ENCODE peak calls at places on chromosome 2, in seven cellular contexts. U, Z, O, T, I, X and M are unnamed samples.

GRCh38 chr2:72963423-72964145 is 46.3 kb downstream of the EMX1 start:
- DNase-seq in U (no peak), Z (peak), O (no peak), T (no peak), I (peak), X (no peak), M (peak)

GRCh38 chr2:222518570-222519381 is 94.4 kb downstream of the SGPP2 start:
- DNase-seq in U (peak), Z (peak), O (no peak), T (peak), I (peak), X (peak), M (peak)

GRCh38 chr2:199273043-199273647 is 184.6 kb downstream of the SATB2 start:
- DNase-seq in U (peak), Z (no peak), O (no peak), T (no peak), I (no peak), X (peak), M (no peak)

GRCh38 chr2:165647409-165647808 is 146.6 kb downstream of the GALNT3 start:
- DNase-seq in U (no peak), Z (no peak), O (no peak), T (no peak), I (no peak), X (no peak), M (no peak)

GRCh38 chr2:124810132-124810531 is 785.0 kb downstream of the CNTNAP5 start:
- DNase-seq in U (peak), Z (peak), O (no peak), T (no peak), I (peak), X (peak), M (no peak)

GRCh38 chr2:144703852-144704324 is 184.0 kb upstream of the ZEB2 start:
- DNase-seq in U (peak), Z (no peak), O (peak), T (peak), I (peak), X (peak), M (no peak)

GRCh38 chr2:109679627-109680026 is 65.5 kb downstream of the SOWAHC start:
- DNase-seq in U (no peak), Z (no peak), O (no peak), T (no peak), I (no peak), X (no peak), M (no peak)

GRCh38 chr2:39153312-39153711 is 32.5 kb upstream of the SOS1 start:
- DNase-seq in U (peak), Z (no peak), O (no peak), T (no peak), I (no peak), X (no peak), M (no peak)

GRCh38 chr2:234500394-234501006 is 3.6 kb upstream of the ARL4C start:
- DNase-seq in U (peak), Z (peak), O (peak), T (peak), I (peak), X (peak), M (peak)

GRCh38 chr2:105290981-105291660 is 38.4 kb downstream of the TGFBRAP1 start:
- DNase-seq in U (no peak), Z (no peak), O (no peak), T (no peak), I (no peak), X (no peak), M (no peak)

GRCh38 chr2:64165696-64166095 is 21.5 kb upstream of the PELI1 start:
- DNase-seq in U (peak), Z (no peak), O (no peak), T (no peak), I (no peak), X (no peak), M (no peak)

GRCh38 chr2:204517154-204517553 is 28.1 kb upstream of the PARD3B start:
- DNase-seq in U (no peak), Z (no peak), O (no peak), T (no peak), I (no peak), X (no peak), M (no peak)

GRCh38 chr2:235723371-235723770 is 229.5 kb downstream of the AGAP1 start:
- DNase-seq in U (no peak), Z (no peak), O (peak), T (no peak), I (no peak), X (no peak), M (no peak)

GRCh38 chr2:235726554-235726953 is 232.7 kb downstream of the AGAP1 start:
- DNase-seq in U (no peak), Z (no peak), O (peak), T (no peak), I (no peak), X (no peak), M (no peak)

GRCh38 chr2:235723811-235724465 is 230.1 kb downstream of the AGAP1 start:
- DNase-seq in U (no peak), Z (no peak), O (peak), T (no peak), I (no peak), X (no peak), M (no peak)

GRCh38 chr2:235727186-235727585 is 233.3 kb downstream of the AGAP1 start:
- DNase-seq in U (peak), Z (no peak), O (peak), T (no peak), I (no peak), X (no peak), M (no peak)

DNA sequence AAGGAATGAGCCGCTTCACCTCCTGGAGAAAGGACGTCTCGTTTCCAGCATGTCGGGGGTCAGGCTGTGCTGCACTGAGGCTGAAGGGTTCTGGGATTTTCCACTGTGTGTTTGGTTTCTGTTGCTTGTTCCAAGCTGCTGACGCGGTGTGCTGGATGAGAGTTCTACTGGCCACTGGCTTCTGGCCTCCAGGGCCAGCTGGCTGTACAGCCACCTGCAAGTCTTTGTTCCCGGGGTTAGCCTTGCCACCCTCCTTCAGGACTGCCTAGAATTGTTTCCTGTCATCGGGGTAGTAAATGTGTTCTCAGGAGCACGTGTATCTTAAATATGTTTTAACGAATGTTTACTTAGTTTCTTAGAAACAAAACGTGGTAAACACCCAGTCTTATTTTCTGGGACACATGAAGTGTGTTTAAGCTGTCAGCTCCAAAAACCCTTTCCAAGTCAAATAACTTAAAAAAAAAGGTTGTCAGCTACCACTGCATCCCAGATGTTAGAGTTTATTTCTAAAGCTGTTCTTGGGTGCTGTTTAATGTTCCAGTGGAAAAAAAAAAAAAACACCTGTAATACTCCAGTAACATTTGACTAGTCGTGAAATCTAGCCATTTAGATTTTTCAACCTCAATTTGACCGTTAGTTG is 231.2 kb downstream of the AGAP1 start:
- DNase-seq in U (peak), Z (no peak), O (peak), T (no peak), I (no peak), X (no peak), M (no peak)
- H3K27ac ChIP-seq in U (no peak), Z (no peak), O (no peak), T (no peak), I (no peak), X (no peak), M (no peak)

GRCh38 chr2:201664334-201664733 is 21.0 kb upstream of the TMEM237 start:
- DNase-seq in U (no peak), Z (no peak), O (no peak), T (no peak), I (no peak), X (no peak), M (no peak)

GRCh38 chr2:201661366-201661765 is 18.1 kb upstream of the TMEM237 start:
- DNase-seq in U (no peak), Z (no peak), O (no peak), T (no peak), I (no peak), X (peak), M (no peak)

GRCh38 chr2:201668402-201668801 is 25.1 kb upstream of the TMEM237 start:
- DNase-seq in U (no peak), Z (no peak), O (no peak), T (no peak), I (no peak), X (no peak), M (no peak)

GRCh38 chr2:201669865-201670264 is 26.6 kb upstream of the TMEM237 start:
- DNase-seq in U (no peak), Z (no peak), O (no peak), T (no peak), I (no peak), X (no peak), M (no peak)

DNA sequence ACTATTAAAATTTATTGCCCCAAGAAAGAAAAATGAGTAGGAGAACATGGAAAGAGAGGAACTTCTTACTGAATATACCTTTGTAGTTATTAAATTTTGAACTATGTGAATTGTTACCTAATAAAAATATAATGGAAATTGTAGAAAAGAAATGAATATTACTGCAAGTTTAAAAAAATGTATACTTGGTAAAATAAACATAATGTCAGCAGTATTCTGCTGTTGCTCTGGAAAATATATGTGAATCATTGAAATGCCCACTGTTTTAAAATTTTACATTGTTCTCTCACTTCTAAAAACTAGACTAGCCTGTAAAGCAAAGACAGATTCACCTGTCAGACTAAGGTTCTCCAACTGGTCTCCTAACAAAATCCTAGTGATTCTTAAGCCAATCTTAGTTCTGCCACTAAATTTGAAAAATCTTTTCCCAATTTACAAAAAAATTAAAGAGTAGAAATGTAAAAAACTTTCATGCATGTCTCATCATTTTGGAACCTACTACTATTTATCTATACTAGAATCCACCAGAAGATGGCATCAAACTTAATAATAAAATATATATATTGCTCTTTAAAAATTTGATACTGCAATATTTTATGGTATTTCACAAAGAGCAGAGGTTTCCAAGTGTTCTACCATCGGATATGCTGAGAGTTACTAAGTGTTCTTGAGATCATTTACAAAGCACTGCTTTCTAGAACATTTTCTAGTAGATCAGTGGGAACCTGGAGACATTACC is 22.3 kb upstream of the TMEM237 start:
- DNase-seq in U (peak), Z (no peak), O (no peak), T (no peak), I (no peak), X (no peak), M (no peak)
- TF ChIP-seq CTCF in U (no peak), Z (no peak), O (no peak), T (no peak), I (peak), X (peak), M (peak)

GRCh38 chr2:573805-574392 is 103.3 kb downstream of the TMEM18 start:
- DNase-seq in U (no peak), Z (no peak), O (no peak), T (no peak), I (no peak), X (no peak), M (no peak)
- H3K4me3 ChIP-seq in U (no peak), Z (no peak), O (no peak), T (no peak), I (no peak), X (no peak), M (no peak)

GRCh38 chr2:42495234-42495581 is 1.4 kb upstream of the KCNG3 start:
- DNase-seq in U (no peak), Z (no peak), O (no peak), T (no peak), I (no peak), X (no peak), M (no peak)

GRCh38 chr2:42495611-42496010 is 1.8 kb upstream of the KCNG3 start:
- DNase-seq in U (no peak), Z (no peak), O (no peak), T (no peak), I (no peak), X (no peak), M (no peak)

GRCh38 chr2:42493468-42493884 is 306 bp downstream of the KCNG3 start:
- DNase-seq in U (no peak), Z (no peak), O (peak), T (no peak), I (no peak), X (no peak), M (no peak)

GRCh38 chr2:42493885-42494433 is at the start of gene KCNG3:
- DNase-seq in U (peak), Z (peak), O (peak), T (peak), I (peak), X (peak), M (peak)

DNA sequence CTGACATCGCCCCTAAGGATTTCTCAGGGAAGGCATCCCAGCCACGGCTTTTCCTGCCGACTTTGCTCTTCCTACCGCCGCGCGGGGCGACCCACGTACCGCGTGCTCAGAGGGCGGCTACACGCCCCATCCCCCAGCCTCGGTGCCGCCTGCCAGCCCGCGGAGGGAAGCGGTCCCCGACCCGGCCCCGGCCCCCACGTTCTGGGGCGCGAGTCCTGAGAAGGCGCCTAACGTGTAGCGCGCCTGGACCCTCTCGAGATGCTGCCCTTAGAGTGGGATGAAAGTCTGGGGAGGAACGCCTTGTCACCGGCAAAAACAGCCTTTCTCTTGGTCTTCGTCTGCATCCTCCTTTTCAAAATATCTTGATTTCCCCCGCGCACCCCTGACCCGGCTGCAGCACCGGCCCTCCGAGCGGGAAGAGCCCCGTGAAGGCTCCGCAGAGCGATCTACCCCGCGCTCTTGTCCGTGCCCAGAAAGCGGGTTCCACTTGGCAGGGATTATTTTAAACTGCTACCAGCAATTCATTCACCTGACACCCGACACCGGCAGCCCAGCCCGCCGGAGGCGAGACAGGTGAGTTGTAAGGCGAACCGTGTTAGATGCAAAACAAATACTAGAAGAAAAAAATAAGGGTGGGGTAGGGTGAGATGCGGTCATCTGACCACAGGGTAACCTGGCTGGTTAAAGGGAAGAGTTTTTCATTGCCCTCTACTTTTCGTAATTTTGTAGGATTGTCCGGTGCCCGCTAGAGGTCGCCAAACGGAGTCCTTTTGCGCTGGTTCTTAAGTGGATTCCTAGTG is 852 bp upstream of the KCNG3 start:
- DNase-seq in U (peak), Z (peak), O (peak), T (peak), I (peak), X (peak), M (peak)
- H3K27ac ChIP-seq in U (no peak), Z (no peak), O (no peak), T (peak), I (no peak), X (no peak), M (no peak)

DNA sequence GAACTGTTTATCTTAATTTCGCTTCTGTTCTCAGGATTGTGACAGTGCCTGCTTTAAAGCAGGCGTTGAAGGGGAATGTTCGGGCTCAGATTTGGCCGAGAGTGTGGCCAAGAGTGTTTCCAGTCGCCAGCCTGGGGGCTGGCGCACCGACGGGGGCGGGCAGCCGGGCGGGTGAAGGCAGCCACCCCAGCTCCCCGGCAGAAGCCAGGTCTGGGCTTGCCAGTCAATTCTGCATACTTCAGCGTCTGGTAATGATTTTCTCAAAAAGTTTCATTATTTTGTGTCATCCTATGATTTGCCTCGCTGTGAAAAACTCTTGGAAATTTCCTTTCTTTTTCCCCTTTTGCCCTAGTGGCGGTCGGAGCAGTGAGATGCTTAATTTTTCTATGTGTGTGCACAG is 778 bp downstream of the FAM228A start:
- DNase-seq in U (no peak), Z (no peak), O (no peak), T (no peak), I (no peak), X (no peak), M (peak)
- TF ChIP-seq CTCF in U (no peak), Z (no peak), O (no peak), T (no peak), I (no peak), X (no peak), M (peak)

GRCh38 chr2:239536186-239536585 is 135.4 kb upstream of the HDAC4 start:
- DNase-seq in U (no peak), Z (no peak), O (peak), T (no peak), I (no peak), X (no peak), M (no peak)

GRCh38 chr2:239532859-239533258 is 132.0 kb upstream of the HDAC4 start:
- DNase-seq in U (no peak), Z (no peak), O (peak), T (no peak), I (peak), X (no peak), M (peak)

GRCh38 chr2:239533917-239534316 is 133.1 kb upstream of the HDAC4 start:
- DNase-seq in U (peak), Z (no peak), O (peak), T (peak), I (no peak), X (no peak), M (no peak)

GRCh38 chr2:239535413-239535790 is 134.6 kb upstream of the HDAC4 start:
- DNase-seq in U (no peak), Z (no peak), O (peak), T (no peak), I (no peak), X (no peak), M (no peak)

DNA sequence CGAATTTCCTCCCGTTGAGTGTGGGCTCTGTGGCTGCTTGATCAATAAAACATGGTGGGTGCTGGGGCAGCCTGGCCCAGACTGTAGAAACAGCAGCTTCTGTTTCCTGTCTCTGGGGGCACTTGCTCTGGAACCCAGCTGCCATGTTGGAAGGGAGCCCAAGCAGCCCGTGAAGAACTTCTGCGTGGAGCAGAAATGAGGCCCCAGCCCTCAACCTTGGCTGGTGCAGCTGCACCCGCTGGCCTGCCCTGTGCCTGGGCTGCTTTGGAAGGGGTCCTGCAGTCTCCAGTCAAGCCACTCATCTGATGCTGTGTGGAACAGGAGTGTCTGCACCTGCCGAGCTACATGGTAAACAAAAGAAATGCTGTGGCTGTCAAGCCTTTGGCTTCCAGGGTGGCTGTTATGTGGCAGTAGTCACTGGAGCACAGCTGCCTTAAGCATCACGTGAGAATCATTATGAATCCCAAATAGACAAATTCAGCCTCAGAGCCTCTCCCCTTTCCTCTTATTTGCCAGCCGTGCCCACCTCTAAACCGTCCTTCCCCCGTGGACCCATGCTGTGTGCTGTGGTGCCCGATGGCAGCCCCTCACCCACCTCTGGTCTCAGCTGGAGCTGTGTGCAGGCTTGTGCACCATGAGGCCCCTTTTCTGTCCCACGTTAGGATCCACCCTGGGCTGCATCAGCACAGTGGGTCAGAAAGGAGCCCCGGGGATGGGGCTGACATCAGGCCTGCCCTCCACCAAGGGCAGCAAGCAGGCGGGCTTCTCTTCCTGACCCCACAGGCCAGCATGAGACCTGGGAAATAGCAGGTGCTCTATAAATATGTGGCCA is 134.0 kb upstream of the HDAC4 start:
- DNase-seq in U (no peak), Z (no peak), O (peak), T (no peak), I (no peak), X (no peak), M (no peak)
- H3K4me3 ChIP-seq in U (no peak), Z (no peak), O (no peak), T (no peak), I (no peak), X (no peak), M (no peak)

GRCh38 chr2:203019142-203019541 is 4.5 kb downstream of the NBEAL1 start:
- DNase-seq in U (no peak), Z (no peak), O (no peak), T (no peak), I (no peak), X (no peak), M (no peak)
- H3K27ac ChIP-seq in U (no peak), Z (no peak), O (no peak), T (peak), I (no peak), X (no peak), M (no peak)